ENCODE peak calls at places on chromosomes 11 and 22, in nine cellular contexts. Q is stimulated activated effector memory CD8-positive, alpha-beta T cell treated with anti-CD3 and anti-CD28 coated beads, Interleukin-12 subunit alpha, Interleukin-12 subunit beta, amount 100 ng/mL, for 72 hours; W is AG10803; R is NAMALWA; M is naive thymus-derived CD4-positive, alpha-beta T cell; V is left cardiac atrium; Z is activated CD4-positive, alpha-beta T cell treated with anti-CD3 and anti-CD28 coated beads, Interleukin-2, amount 10 ng/mL, durations not matched to agents 7 days and 5 days; N is NCI-H1436 treated with DMSO at 0.1 percent for 48 hours; L is HL-60. S is an unnamed sample.
A peak's percentile ranks its signal among the peaks of the same experiment; 100 is the strongest.

GRCh38 chr11:126695293-126695692 is 305.3 kb downstream of the KIRREL3 start:
- DNase-seq in Q (no peak), W (peak; percentile 62), R (no peak), M (no peak), V (no peak), Z (no peak), N (no peak), L (no peak), S (no peak)

GRCh38 chr22:27213291-27213690 is 555.9 kb downstream of the MIAT start:
- DNase-seq in Q (no peak), W (peak; percentile 35), R (no peak), M (no peak), V (no peak), Z (no peak), N (no peak), L (no peak), S (no peak)

GRCh38 chr11:102798012-102798746 is at the start of gene MMP1:
- DNase-seq in Q (no peak), W (peak; percentile 78), R (no peak), M (no peak), V (no peak), Z (no peak), N (no peak), L (no peak), S (peak; percentile 47)

GRCh38 chr11:100876826-100877545 is 189.9 kb downstream of the ARHGAP42 start:
- DNase-seq in Q (no peak), W (peak; percentile 96), R (no peak), M (no peak), V (no peak), Z (no peak), N (no peak), L (no peak), S (peak; percentile 5)

GRCh38 chr11:69545976-69546617 is 64.6 kb downstream of the LINC01488 start:
- DNase-seq in Q (no peak), W (no peak), R (no peak), M (no peak), V (peak; percentile 9), Z (no peak), N (no peak), L (no peak), S (no peak)

GRCh38 chr22:43263645-43264514 is 76.9 kb upstream of the TTLL12 start:
- DNase-seq in Q (peak; percentile 71), W (peak; percentile 48), R (no peak), M (peak; percentile 74), V (peak; percentile 77), Z (peak; percentile 87), N (peak; percentile 43), L (peak; percentile 92), S (peak; percentile 97)

GRCh38 chr22:40525250-40525884 is 111.2 kb downstream of the MRTFA start:
- DNase-seq in Q (peak; percentile 53), W (peak; percentile 40), R (peak; percentile 66), M (peak; percentile 60), V (peak; percentile 61), Z (peak; percentile 76), N (no peak), L (peak; percentile 62), S (peak; percentile 65)

GRCh38 chr11:107044503-107044902 is 26.2 kb upstream of the GUCY1A2 start:
- DNase-seq in Q (no peak), W (no peak), R (no peak), M (no peak), V (no peak), Z (no peak), N (no peak), L (no peak), S (no peak)

GRCh38 chr11:1107316-1108245 is 32.9 kb downstream of the MUC2 start:
- DNase-seq in Q (no peak), W (no peak), R (no peak), M (no peak), V (no peak), Z (no peak), N (no peak), L (no peak), S (no peak)

GRCh38 chr11:111456859-111457730 is 55.1 kb downstream of the BTG4 start:
- DNase-seq in Q (no peak), W (no peak), R (no peak), M (no peak), V (no peak), Z (no peak), N (no peak), L (no peak), S (no peak)

GRCh38 chr11:74085542-74085892 is 76.6 kb upstream of the UCP3 start:
- DNase-seq in Q (no peak), W (no peak), R (no peak), M (no peak), V (no peak), Z (no peak), N (no peak), L (peak; percentile 3), S (no peak)

GRCh38 chr11:91947215-91947614 is 277.4 kb upstream of the FAT3 start:
- DNase-seq in Q (no peak), W (peak; percentile 82), R (no peak), M (no peak), V (no peak), Z (no peak), N (no peak), L (no peak), S (peak; percentile 42)

GRCh38 chr11:66285250-66285947 is 3.5 kb downstream of the YIF1A start:
- DNase-seq in Q (no peak), W (no peak), R (no peak), M (no peak), V (no peak), Z (no peak), N (no peak), L (no peak), S (no peak)

GRCh38 chr11:45931739-45932138 is 9.3 kb downstream of the LARGE2 start:
- DNase-seq in Q (no peak), W (no peak), R (no peak), M (no peak), V (no peak), Z (no peak), N (no peak), L (no peak), S (no peak)

GRCh38 chr22:39176067-39176621 is 23.7 kb upstream of the CBX7 start:
- DNase-seq in Q (no peak), W (peak; percentile 89), R (no peak), M (no peak), V (peak; percentile 87), Z (no peak), N (no peak), L (no peak), S (peak; percentile 78)

GRCh38 chr11:62788991-62789390 is 1.8 kb downstream of the TMEM179B start:
- DNase-seq in Q (no peak), W (no peak), R (no peak), M (no peak), V (no peak), Z (no peak), N (no peak), L (no peak), S (no peak)

GRCh38 chr11:72380132-72380503 is 54.2 kb downstream of the CLPB start:
- DNase-seq in Q (no peak), W (no peak), R (no peak), M (no peak), V (no peak), Z (no peak), N (no peak), L (no peak), S (no peak)

GRCh38 chr11:61689164-61689496 is 8.9 kb downstream of the DAGLA start:
- DNase-seq in Q (no peak), W (no peak), R (no peak), M (no peak), V (no peak), Z (no peak), N (no peak), L (no peak), S (no peak)

GRCh38 chr11:33347490-33348125 is 90.4 kb downstream of the HIPK3 start:
- DNase-seq in Q (no peak), W (no peak), R (peak; percentile 12), M (no peak), V (no peak), Z (no peak), N (no peak), L (no peak), S (no peak)

GRCh38 chr11:130439160-130439519 is 9.3 kb upstream of the ADAMTS15 start:
- DNase-seq in Q (no peak), W (no peak), R (no peak), M (no peak), V (no peak), Z (peak; percentile 55), N (no peak), L (no peak), S (no peak)

GRCh38 chr22:29345932-29346331 is 30.4 kb upstream of the RASL10A start:
- DNase-seq in Q (no peak), W (peak; percentile 46), R (no peak), M (no peak), V (no peak), Z (no peak), N (no peak), L (no peak), S (no peak)

GRCh38 chr11:3134218-3134621 is 30.9 kb downstream of the OSBPL5 start:
- DNase-seq in Q (no peak), W (no peak), R (no peak), M (no peak), V (peak; percentile 21), Z (no peak), N (no peak), L (no peak), S (no peak)

GRCh38 chr11:64711138-64711943 is 11.7 kb downstream of the NRXN2 start:
- DNase-seq in Q (no peak), W (no peak), R (no peak), M (no peak), V (no peak), Z (no peak), N (no peak), L (no peak), S (no peak)

GRCh38 chr22:41425704-41426365 is 20.8 kb downstream of the TOB2 start:
- DNase-seq in Q (no peak), W (no peak), R (no peak), M (no peak), V (no peak), Z (peak; percentile 64), N (no peak), L (no peak), S (no peak)

GRCh38 chr11:82969811-82970210 is 68.3 kb downstream of the DDIAS start:
- DNase-seq in Q (no peak), W (no peak), R (peak; percentile 59), M (no peak), V (no peak), Z (no peak), N (no peak), L (no peak), S (no peak)

S was measured in endothelial cell of umbilical vein.